ENCODE peak calls at places on chromosome 16, in nine cellular contexts. W, X, Q, U, I, K, S, T and A are unnamed samples.

GRCh38 chr16:19424478-19424877 is 6.8 kb downstream of the TMC5 start:
- DNase-seq in T (no peak), U (no peak), I (no peak), S (no peak), X (no peak), Q (no peak), K (no peak), W (no peak), A (no peak)

GRCh38 chr16:89117975-89118289 is 24.3 kb downstream of the ACSF3 start:
- DNase-seq in S (no peak), I (no peak), W (no peak), Q (peak; percentile 36), X (no peak), U (no peak), K (peak; percentile 28), T (no peak), A (no peak)

GRCh38 chr16:8798174-8798527 is 512 bp downstream of the PMM2 start:
- DNase-seq in I (no peak), T (no peak), K (no peak), S (no peak), Q (no peak), U (no peak), W (no peak), X (no peak), A (no peak)

GRCh38 chr16:49089039-49089438 is 192.6 kb downstream of the CBLN1 start:
- DNase-seq in W (no peak), T (no peak), S (no peak), U (no peak), K (no peak), Q (no peak), I (no peak), X (no peak), A (no peak)

GRCh38 chr16:46638947-46639925 is 18.1 kb upstream of the SHCBP1 start:
- DNase-seq in U (no peak), I (no peak), K (no peak), Q (no peak), W (no peak), S (no peak), T (peak; percentile 65), X (no peak), A (no peak)

GRCh38 chr16:56874800-56875199 is 9.8 kb downstream of the SLC12A3 start:
- DNase-seq in Q (no peak), K (no peak), S (no peak), U (peak; percentile 38), I (no peak), W (no peak), T (peak; percentile 73), X (no peak), A (no peak)

GRCh38 chr16:11796227-11797165 is 562 bp downstream of the ZC3H7A start:
- DNase-seq in K (peak; percentile 79), U (peak; percentile 68), I (peak; percentile 79), T (peak; percentile 45), W (no peak), Q (peak; percentile 79), X (no peak), S (peak; percentile 85), A (peak; percentile 41)

GRCh38 chr16:51095114-51095872 is 55.8 kb downstream of the SALL1 start:
- DNase-seq in Q (no peak), T (no peak), X (no peak), U (no peak), S (no peak), W (no peak), K (no peak), I (no peak), A (no peak)

GRCh38 chr16:47481698-47482374 is 20.7 kb downstream of the PHKB start:
- DNase-seq in U (no peak), W (no peak), I (no peak), K (no peak), Q (no peak), T (no peak), S (no peak), X (no peak), A (no peak)

GRCh38 chr16:86997058-86997457 is 320.1 kb downstream of the C16orf95 start:
- DNase-seq in X (no peak), I (no peak), S (no peak), U (no peak), K (no peak), Q (no peak), W (no peak), T (no peak), A (no peak)

GRCh38 chr16:55542459-55543082 is 23.9 kb upstream of the CAPNS2 start:
- DNase-seq in S (no peak), K (no peak), W (peak; percentile 32), U (no peak), Q (no peak), X (no peak), T (peak; percentile 85), I (no peak), A (no peak)

GRCh38 chr16:50498756-50499155 is 49.4 kb upstream of the NKD1 start:
- DNase-seq in Q (no peak), K (no peak), W (no peak), I (no peak), S (peak; percentile 38), U (no peak), X (no peak), T (no peak), A (no peak)

GRCh38 chr16:74651841-74652240 is 14.8 kb downstream of the RFWD3 start:
- DNase-seq in W (no peak), T (no peak), K (no peak), Q (no peak), S (no peak), X (no peak), U (no peak), I (no peak), A (no peak)

GRCh38 chr16:53099318-53100130 is 44.7 kb downstream of the CHD9 start:
- DNase-seq in S (peak; percentile 95), U (peak; percentile 96), T (peak; percentile 97), X (no peak), W (no peak), Q (peak; percentile 96), K (peak; percentile 95), I (peak; percentile 93), A (no peak)

GRCh38 chr16:89350701-89351380 is 133.3 kb downstream of the ZNF778 start:
- DNase-seq in K (peak; percentile 28), S (no peak), T (peak; percentile 70), U (no peak), W (no peak), I (no peak), X (no peak), Q (peak; percentile 34), A (no peak)

GRCh38 chr16:69187387-69187890 is 475 bp downstream of the SNTB2 start:
- DNase-seq in U (peak; percentile 60), X (no peak), K (peak; percentile 86), W (no peak), T (peak; percentile 38), S (peak; percentile 84), I (peak; percentile 76), Q (peak; percentile 79), A (peak; percentile 38)

GRCh38 chr16:86261379-86261778 is 248.9 kb upstream of the FOXF1 start:
- DNase-seq in Q (no peak), I (no peak), K (no peak), T (peak; percentile 11), S (no peak), W (no peak), U (no peak), X (no peak), A (no peak)

GRCh38 chr16:68085259-68086071 is at the start of gene NFATC3:
- DNase-seq in Q (peak; percentile 100), U (peak; percentile 35), T (peak; percentile 94), I (peak; percentile 99), S (peak; percentile 99), W (no peak), X (peak; percentile 88), K (peak; percentile 100), A (peak; percentile 93)
- TF ChIP-seq CTCF in Q (no peak), U (no peak), T (no peak), I (no peak), S (no peak), W (no peak), X (no peak), K (peak; percentile 8), A (peak; percentile 16)

DNA sequence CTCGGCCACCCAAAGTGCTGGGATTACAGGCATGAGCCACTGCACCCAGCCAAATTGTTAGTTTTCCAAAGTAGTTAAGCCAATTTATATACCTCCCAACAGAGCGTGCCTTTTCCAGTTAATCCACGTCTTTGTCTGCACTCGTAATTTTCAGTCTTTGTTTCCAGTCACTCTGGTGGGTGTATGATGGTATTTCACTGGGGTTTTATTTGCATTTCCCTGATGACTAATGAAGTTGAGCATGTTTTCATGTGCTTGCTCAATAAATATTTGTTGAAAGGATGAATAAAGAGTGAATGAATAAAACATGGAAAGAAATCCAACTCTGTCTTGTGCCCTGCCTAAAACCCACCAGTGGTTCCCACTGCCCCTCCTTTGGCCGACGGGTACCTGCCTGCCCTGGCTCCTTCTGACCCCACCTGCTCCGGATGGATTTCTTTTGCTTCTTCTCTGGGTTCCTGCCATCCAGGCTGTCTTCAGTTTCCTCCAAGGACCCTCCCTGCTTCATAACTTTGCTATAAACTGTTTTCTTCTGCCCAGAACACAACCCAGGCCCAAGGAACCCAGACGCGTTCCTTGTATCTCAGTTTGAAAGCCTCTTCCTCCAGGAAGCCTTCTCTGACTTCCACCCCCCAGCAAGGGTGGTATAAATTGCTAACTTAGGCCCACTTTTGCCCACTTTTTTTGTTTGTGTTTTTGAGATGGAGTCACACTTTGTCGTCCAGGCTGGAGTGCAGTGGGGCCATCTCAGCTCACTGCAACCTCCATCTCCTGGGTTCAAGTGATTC is 3.0 kb upstream of the ABCC1 start:
- DNase-seq in X (peak; percentile 66), K (no peak), U (no peak), Q (no peak), S (no peak), T (peak; percentile 91), W (peak; percentile 53), I (no peak), A (no peak)
- TF ChIP-seq CTCF in X (no peak), K (no peak), U (no peak), Q (no peak), S (no peak), T (peak; percentile 15), W (no peak), I (no peak), A (no peak)

GRCh38 chr16:592518-593306 is 2.8 kb downstream of the RAB40C start:
- DNase-seq in I (peak; percentile 70), W (no peak), X (no peak), K (peak; percentile 89), T (no peak), S (no peak), Q (peak; percentile 87), U (no peak), A (no peak)
- TF ChIP-seq CTCF in I (no peak), W (no peak), X (no peak), K (peak; percentile 47), T (no peak), S (no peak), Q (no peak), U (no peak), A (no peak)

DNA sequence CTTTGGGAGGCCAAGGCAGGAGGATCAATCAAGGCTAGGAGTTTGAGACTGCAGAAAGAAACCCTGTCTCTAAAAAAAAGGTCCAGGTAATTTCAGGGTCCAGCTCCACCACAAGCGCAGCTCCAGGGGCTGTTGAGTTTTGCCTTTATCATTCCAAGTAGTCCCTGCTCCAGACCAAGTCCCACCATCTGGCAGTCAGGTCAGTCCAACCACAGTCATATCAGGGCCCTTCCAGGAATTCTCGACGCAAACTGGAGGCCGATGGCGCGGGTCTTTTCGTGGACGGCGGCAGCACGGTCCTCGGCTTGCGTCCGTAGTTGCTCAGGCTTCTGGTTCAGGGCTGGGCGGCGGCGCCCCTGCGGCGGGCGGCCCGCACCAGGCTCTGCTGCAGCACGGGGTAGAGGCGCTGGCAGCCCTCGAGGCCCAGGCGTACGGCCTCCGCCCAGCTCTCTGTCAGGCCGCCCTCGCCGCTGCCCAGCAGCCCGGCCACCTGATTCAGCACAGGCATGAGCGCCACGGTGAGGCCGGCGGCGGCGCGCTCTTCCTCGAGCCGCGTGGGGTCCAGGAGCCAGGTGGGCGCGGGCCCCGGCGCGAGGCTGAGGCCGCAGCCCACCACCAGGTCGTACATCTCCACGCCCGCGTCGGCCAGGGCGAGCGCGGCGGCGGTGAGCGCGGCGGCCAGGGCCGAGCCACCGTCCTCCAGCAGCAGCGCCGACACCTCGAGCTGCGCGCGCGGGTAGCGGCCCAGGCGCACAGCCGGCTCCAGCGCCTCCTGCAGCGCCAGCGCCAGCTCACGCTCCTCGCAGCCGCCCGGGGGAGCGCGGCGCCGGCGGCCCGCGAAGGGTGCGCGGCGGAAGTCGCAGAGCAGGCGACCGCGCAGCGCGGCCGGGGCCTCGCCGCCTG is 741 bp downstream of the EXOSC6 start:
- DNase-seq in T (peak; percentile 62), U (peak; percentile 62), S (no peak), X (no peak), I (peak; percentile 73), W (no peak), K (peak; percentile 63), Q (peak; percentile 62), A (peak; percentile 25)
- TF ChIP-seq CTCF in T (no peak), U (peak; percentile 27), S (no peak), X (no peak), I (no peak), W (no peak), K (no peak), Q (no peak), A (no peak)